ENCODE peak calls at places on chromosomes 7 and 10, in six cellular contexts. One of them, this sample, is unnamed.

GRCh38 chr10:60536529-60537114 is 146.9 kb upstream of the ANK3 start:
- DNase-seq in endothelial cell of umbilical vein: no peak
- DNase-seq in left ventricle myocardium inferior: no peak
- DNase-seq in cardiac muscle cell: no peak
- DNase-seq in CD8-positive, alpha-beta T cell: no peak
- DNase-seq in mesendoderm: no peak
- DNase-seq in this sample: no peak

GRCh38 chr7:93185303-93186027 is 37.3 kb upstream of the SAMD9L start:
- DNase-seq in cardiac muscle cell: no peak
- DNase-seq in left ventricle myocardium inferior: no peak
- DNase-seq in endothelial cell of umbilical vein: peak; percentile 15
- DNase-seq in CD8-positive, alpha-beta T cell: no peak
- DNase-seq in mesendoderm: no peak
- DNase-seq in this sample: no peak

GRCh38 chr10:71912431-71912830 is 51.8 kb upstream of the CHST3 start:
- DNase-seq in cardiac muscle cell: no peak
- DNase-seq in mesendoderm: peak; percentile 37
- DNase-seq in left ventricle myocardium inferior: no peak
- DNase-seq in CD8-positive, alpha-beta T cell: no peak
- DNase-seq in endothelial cell of umbilical vein: no peak
- DNase-seq in this sample: no peak

GRCh38 chr7:16883918-16884317 is 2.1 kb upstream of the AGR3 start:
- DNase-seq in mesendoderm: no peak
- DNase-seq in endothelial cell of umbilical vein: no peak
- DNase-seq in CD8-positive, alpha-beta T cell: no peak
- DNase-seq in cardiac muscle cell: no peak
- DNase-seq in left ventricle myocardium inferior: no peak
- DNase-seq in this sample: no peak

GRCh38 chr7:80711521-80711920 is 73.1 kb downstream of the CD36 start:
- DNase-seq in left ventricle myocardium inferior: no peak
- DNase-seq in CD8-positive, alpha-beta T cell: no peak
- DNase-seq in cardiac muscle cell: no peak
- DNase-seq in mesendoderm: peak; percentile 32
- DNase-seq in endothelial cell of umbilical vein: no peak
- DNase-seq in this sample: no peak

GRCh38 chr10:110676016-110676415 is 31.9 kb downstream of the RBM20 start:
- DNase-seq in endothelial cell of umbilical vein: no peak
- DNase-seq in mesendoderm: no peak
- DNase-seq in left ventricle myocardium inferior: no peak
- DNase-seq in cardiac muscle cell: no peak
- DNase-seq in CD8-positive, alpha-beta T cell: no peak
- DNase-seq in this sample: no peak

GRCh38 chr10:27285093-27285492 is 44.5 kb upstream of the ACBD5 start:
- DNase-seq in endothelial cell of umbilical vein: peak; percentile 19
- DNase-seq in left ventricle myocardium inferior: no peak
- DNase-seq in cardiac muscle cell: peak; percentile 20
- DNase-seq in CD8-positive, alpha-beta T cell: peak; percentile 42
- DNase-seq in mesendoderm: peak; percentile 45
- DNase-seq in this sample: peak; percentile 1

GRCh38 chr10:113853577-113854018 is 284 bp downstream of the DCLRE1A start:
- DNase-seq in endothelial cell of umbilical vein: no peak
- DNase-seq in mesendoderm: no peak
- DNase-seq in CD8-positive, alpha-beta T cell: no peak
- DNase-seq in left ventricle myocardium inferior: no peak
- DNase-seq in cardiac muscle cell: no peak
- DNase-seq in this sample: no peak

GRCh38 chr7:114835861-114836260 is 86.0 kb upstream of the MDFIC start:
- DNase-seq in endothelial cell of umbilical vein: no peak
- DNase-seq in mesendoderm: no peak
- DNase-seq in cardiac muscle cell: no peak
- DNase-seq in CD8-positive, alpha-beta T cell: no peak
- DNase-seq in left ventricle myocardium inferior: no peak
- DNase-seq in this sample: no peak

DNA sequence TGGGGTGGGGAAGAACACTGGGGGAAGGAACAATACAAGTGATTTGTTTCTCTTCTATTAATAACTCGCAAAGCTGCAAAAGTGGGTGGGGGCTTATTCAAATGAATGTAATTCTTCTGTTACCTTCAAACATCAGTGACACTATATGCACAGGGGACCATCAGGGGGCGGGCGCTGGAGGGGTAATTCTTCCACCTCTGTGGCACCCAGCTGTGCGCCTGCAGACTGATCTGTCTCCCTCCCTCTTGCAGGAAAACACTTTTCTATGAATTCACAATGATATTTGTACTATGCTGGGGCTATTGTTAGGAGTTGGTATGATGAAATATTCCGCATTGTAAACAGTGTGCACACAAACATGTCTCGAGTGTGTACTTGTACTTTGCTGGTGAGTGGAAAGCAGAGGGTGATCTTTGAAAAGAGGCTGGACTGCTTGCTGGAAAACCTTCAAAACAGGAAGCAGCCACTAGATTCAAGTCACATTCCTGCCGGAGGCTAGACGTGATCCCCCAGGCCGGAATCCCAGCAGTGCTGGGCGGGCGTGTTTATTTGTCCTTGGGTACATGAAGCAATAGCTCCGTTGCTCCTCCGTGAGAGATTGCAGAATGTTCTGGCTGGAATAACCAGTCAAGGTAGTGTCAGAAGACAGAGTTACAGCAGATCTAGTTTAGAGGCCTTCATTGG is 15.8 kb upstream of the BNIP3 start:
- DNase-seq in cardiac muscle cell: peak; percentile 70
- DNase-seq in CD8-positive, alpha-beta T cell: no peak
- DNase-seq in left ventricle myocardium inferior: peak; percentile 59
- DNase-seq in endothelial cell of umbilical vein: peak; percentile 75
- DNase-seq in mesendoderm: peak; percentile 94
- DNase-seq in this sample: no peak
- H3K4me3 ChIP-seq in cardiac muscle cell: no peak overlapping the region
- H3K4me3 ChIP-seq in CD8-positive, alpha-beta T cell: no peak overlapping the region
- H3K4me3 ChIP-seq in left ventricle myocardium inferior: peak overlapping the region; percentile 20
- H3K4me3 ChIP-seq in endothelial cell of umbilical vein: no peak overlapping the region
- H3K4me3 ChIP-seq in mesendoderm: no peak overlapping the region
- H3K4me3 ChIP-seq in this sample: no peak overlapping the region

DNA sequence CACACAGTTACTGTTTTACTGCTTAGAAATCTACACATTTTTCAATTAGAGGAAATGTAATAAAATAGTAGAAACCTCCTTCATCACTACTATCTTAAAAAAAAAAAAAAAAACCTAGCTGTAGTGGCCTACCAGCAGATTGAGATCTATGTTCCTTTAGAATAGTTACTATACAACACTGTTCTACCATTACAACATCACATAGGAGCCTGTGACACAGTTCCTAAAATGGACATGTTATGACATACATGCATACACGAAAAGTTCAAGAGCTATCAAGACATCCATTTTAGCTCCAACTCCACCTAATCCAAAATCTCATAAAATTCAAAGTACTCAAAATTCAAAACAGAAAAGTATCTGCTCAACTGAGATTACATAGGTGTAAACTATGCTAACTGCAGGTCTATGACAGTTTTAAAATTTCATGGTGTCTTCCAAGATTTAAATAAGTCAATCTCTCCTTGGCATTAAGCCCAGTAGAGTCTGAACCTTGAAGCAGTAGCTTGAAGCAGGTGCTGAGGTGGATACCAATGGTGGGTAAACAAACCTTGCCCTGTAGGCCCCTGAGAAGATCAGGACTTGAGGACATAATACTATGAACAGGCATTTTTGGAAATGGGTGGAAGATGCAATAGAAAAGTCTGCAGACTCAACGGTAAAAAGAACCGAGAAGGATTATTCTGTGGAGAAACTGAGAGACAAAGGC is 17.0 kb downstream of the CACUL1 start:
- DNase-seq in CD8-positive, alpha-beta T cell: no peak
- DNase-seq in left ventricle myocardium inferior: no peak
- DNase-seq in endothelial cell of umbilical vein: no peak
- DNase-seq in mesendoderm: no peak
- DNase-seq in cardiac muscle cell: no peak
- DNase-seq in this sample: no peak
- H3K4me1 ChIP-seq in CD8-positive, alpha-beta T cell: peaks cover 45% of the 10 kb centered on the region
- H3K4me1 ChIP-seq in left ventricle myocardium inferior: peaks cover 88% of the 10 kb centered on the region
- H3K4me1 ChIP-seq in endothelial cell of umbilical vein: no peaks in the 10 kb centered on the region
- H3K4me1 ChIP-seq in mesendoderm: peaks cover 2% of the 10 kb centered on the region
- H3K4me1 ChIP-seq in cardiac muscle cell: peaks cover 22% of the 10 kb centered on the region
- H3K4me1 ChIP-seq in this sample: no peaks in the 10 kb centered on the region

GRCh38 chr7:141585592-141586510 is 34.6 kb downstream of the AGK start:
- DNase-seq in CD8-positive, alpha-beta T cell: no peak
- DNase-seq in mesendoderm: peak; percentile 76
- DNase-seq in cardiac muscle cell: no peak
- DNase-seq in endothelial cell of umbilical vein: no peak
- DNase-seq in left ventricle myocardium inferior: no peak
- DNase-seq in this sample: no peak
- H3K4me3 ChIP-seq in CD8-positive, alpha-beta T cell: no peak overlapping the region
- H3K4me3 ChIP-seq in mesendoderm: no peak overlapping the region
- H3K4me3 ChIP-seq in cardiac muscle cell: no peak overlapping the region
- H3K4me3 ChIP-seq in endothelial cell of umbilical vein: no peak overlapping the region
- H3K4me3 ChIP-seq in left ventricle myocardium inferior: no peak overlapping the region
- H3K4me3 ChIP-seq in this sample: no peak overlapping the region

DNA sequence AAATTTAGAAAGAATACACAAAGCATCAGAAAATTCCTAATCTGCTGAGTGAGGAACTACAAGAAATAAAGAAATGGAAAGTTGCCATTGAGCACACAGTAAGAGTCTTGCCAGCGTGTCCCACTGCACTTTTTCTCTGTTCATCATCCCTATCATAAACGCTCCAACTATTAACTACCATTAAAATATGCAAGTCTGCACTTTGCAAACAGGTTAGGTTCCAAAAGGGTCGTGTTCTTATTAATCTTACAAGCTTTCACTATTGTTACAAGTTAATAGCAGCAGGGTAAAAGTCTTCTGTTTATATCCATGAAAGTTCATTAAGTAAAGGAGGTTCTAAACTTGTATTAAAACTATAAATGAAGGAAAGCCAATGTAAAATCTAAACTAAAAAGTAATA is 5.2 kb upstream of the JMJD1C start:
- DNase-seq in endothelial cell of umbilical vein: no peak
- DNase-seq in mesendoderm: no peak
- DNase-seq in CD8-positive, alpha-beta T cell: no peak
- DNase-seq in cardiac muscle cell: no peak
- DNase-seq in left ventricle myocardium inferior: no peak
- DNase-seq in this sample: no peak
- H3K4me1 ChIP-seq in endothelial cell of umbilical vein: no peaks in the 10 kb centered on the region
- H3K4me1 ChIP-seq in mesendoderm: no peaks in the 10 kb centered on the region
- H3K4me1 ChIP-seq in CD8-positive, alpha-beta T cell: no peaks in the 10 kb centered on the region
- H3K4me1 ChIP-seq in cardiac muscle cell: peaks cover 15% of the 10 kb centered on the region
- H3K4me1 ChIP-seq in left ventricle myocardium inferior: peaks cover 31% of the 10 kb centered on the region
- H3K4me1 ChIP-seq in this sample: peaks cover 2% of the 10 kb centered on the region

GRCh38 chr7:84941936-84942335 is 244.9 kb downstream of the SEMA3D start:
- DNase-seq in cardiac muscle cell: no peak
- DNase-seq in CD8-positive, alpha-beta T cell: no peak
- DNase-seq in endothelial cell of umbilical vein: no peak
- DNase-seq in left ventricle myocardium inferior: no peak
- DNase-seq in mesendoderm: no peak
- DNase-seq in this sample: no peak

GRCh38 chr7:84939442-84939841 is 247.4 kb downstream of the SEMA3D start:
- DNase-seq in mesendoderm: no peak
- DNase-seq in left ventricle myocardium inferior: no peak
- DNase-seq in endothelial cell of umbilical vein: no peak
- DNase-seq in CD8-positive, alpha-beta T cell: no peak
- DNase-seq in cardiac muscle cell: no peak
- DNase-seq in this sample: no peak

GRCh38 chr7:84941291-84941690 is 245.6 kb downstream of the SEMA3D start:
- DNase-seq in cardiac muscle cell: no peak
- DNase-seq in endothelial cell of umbilical vein: no peak
- DNase-seq in mesendoderm: no peak
- DNase-seq in CD8-positive, alpha-beta T cell: no peak
- DNase-seq in left ventricle myocardium inferior: no peak
- DNase-seq in this sample: no peak

GRCh38 chr7:84939888-84940287 is 247.0 kb downstream of the SEMA3D start:
- DNase-seq in left ventricle myocardium inferior: no peak
- DNase-seq in endothelial cell of umbilical vein: no peak
- DNase-seq in CD8-positive, alpha-beta T cell: no peak
- DNase-seq in cardiac muscle cell: no peak
- DNase-seq in mesendoderm: no peak
- DNase-seq in this sample: no peak
- H3K4me3 ChIP-seq in left ventricle myocardium inferior: no peak overlapping the region
- H3K4me3 ChIP-seq in endothelial cell of umbilical vein: no peak overlapping the region
- H3K4me3 ChIP-seq in CD8-positive, alpha-beta T cell: no peak overlapping the region
- H3K4me3 ChIP-seq in cardiac muscle cell: no peak overlapping the region
- H3K4me3 ChIP-seq in mesendoderm: no peak overlapping the region
- H3K4me3 ChIP-seq in this sample: no peak overlapping the region

GRCh38 chr7:1046722-1047679 is 2.7 kb downstream of the GPR146 start:
- DNase-seq in endothelial cell of umbilical vein: no peak
- DNase-seq in left ventricle myocardium inferior: no peak
- DNase-seq in cardiac muscle cell: no peak
- DNase-seq in mesendoderm: no peak
- DNase-seq in CD8-positive, alpha-beta T cell: peak; percentile 64
- DNase-seq in this sample: no peak
- H3K4me1 ChIP-seq in endothelial cell of umbilical vein: peaks cover 32% of the 10 kb centered on the region
- H3K4me1 ChIP-seq in left ventricle myocardium inferior: peaks cover 92% of the 10 kb centered on the region
- H3K4me1 ChIP-seq in cardiac muscle cell: peaks cover 18% of the 10 kb centered on the region
- H3K4me1 ChIP-seq in mesendoderm: peaks cover 2% of the 10 kb centered on the region
- H3K4me1 ChIP-seq in CD8-positive, alpha-beta T cell: peaks cover 61% of the 10 kb centered on the region
- H3K4me1 ChIP-seq in this sample: no peaks in the 10 kb centered on the region

GRCh38 chr10:92432596-92432995 is 141.3 kb downstream of the IDE start:
- DNase-seq in mesendoderm: no peak
- DNase-seq in left ventricle myocardium inferior: no peak
- DNase-seq in CD8-positive, alpha-beta T cell: no peak
- DNase-seq in endothelial cell of umbilical vein: peak; percentile 48
- DNase-seq in cardiac muscle cell: no peak
- DNase-seq in this sample: no peak
- H3K4me3 ChIP-seq in mesendoderm: no peak overlapping the region
- H3K4me3 ChIP-seq in left ventricle myocardium inferior: peak overlapping the region; percentile 8
- H3K4me3 ChIP-seq in CD8-positive, alpha-beta T cell: no peak overlapping the region
- H3K4me3 ChIP-seq in endothelial cell of umbilical vein: no peak overlapping the region
- H3K4me3 ChIP-seq in cardiac muscle cell: no peak overlapping the region
- H3K4me3 ChIP-seq in this sample: no peak overlapping the region

GRCh38 chr7:130927062-130927461 is 193.1 kb upstream of the KLF14 start:
- DNase-seq in left ventricle myocardium inferior: no peak
- DNase-seq in CD8-positive, alpha-beta T cell: no peak
- DNase-seq in endothelial cell of umbilical vein: no peak
- DNase-seq in mesendoderm: no peak
- DNase-seq in cardiac muscle cell: no peak
- DNase-seq in this sample: no peak
- H3K4me1 ChIP-seq in left ventricle myocardium inferior: peaks cover 94% of the 10 kb centered on the region
- H3K4me1 ChIP-seq in CD8-positive, alpha-beta T cell: peaks cover 46% of the 10 kb centered on the region
- H3K4me1 ChIP-seq in endothelial cell of umbilical vein: peaks cover 12% of the 10 kb centered on the region
- H3K4me1 ChIP-seq in mesendoderm: no peaks in the 10 kb centered on the region
- H3K4me1 ChIP-seq in cardiac muscle cell: no peaks in the 10 kb centered on the region
- H3K4me1 ChIP-seq in this sample: no peaks in the 10 kb centered on the region

GRCh38 chr10:13062813-13063212 is 37.1 kb upstream of the OPTN start:
- DNase-seq in left ventricle myocardium inferior: no peak
- DNase-seq in CD8-positive, alpha-beta T cell: no peak
- DNase-seq in cardiac muscle cell: no peak
- DNase-seq in mesendoderm: no peak
- DNase-seq in endothelial cell of umbilical vein: no peak
- DNase-seq in this sample: no peak
- H3K4me3 ChIP-seq in left ventricle myocardium inferior: no peak overlapping the region
- H3K4me3 ChIP-seq in CD8-positive, alpha-beta T cell: no peak overlapping the region
- H3K4me3 ChIP-seq in cardiac muscle cell: no peak overlapping the region
- H3K4me3 ChIP-seq in mesendoderm: no peak overlapping the region
- H3K4me3 ChIP-seq in endothelial cell of umbilical vein: no peak overlapping the region
- H3K4me3 ChIP-seq in this sample: no peak overlapping the region